ENCODE peak calls at places on chromosome 21, in seven cellular contexts. T is endothelial cell of umbilical vein, F is fibroblast of lung, A is HepG2, X is neural progenitor cell, E is K562, P is astrocyte. G is an unnamed sample.

GRCh38 chr21:26421724-26422123 is 151.4 kb downstream of the CYYR1 start:
- DNase-seq in T (no peak), F (no peak), A (no peak), X (no peak), E (no peak), P (no peak), G (no peak)

GRCh38 chr21:15400905-15401304 is 328.9 kb upstream of the USP25 start:
- DNase-seq in T (peak; percentile 2), F (no peak), A (peak; percentile 53), X (no peak), E (no peak), P (no peak), G (no peak)

GRCh38 chr21:42939581-42940413 is 14.4 kb upstream of the ERVH48-1 start:
- DNase-seq in T (peak; percentile 79), F (peak; percentile 99), A (peak; percentile 27), X (no peak), E (no peak), P (peak; percentile 94), G (no peak)

GRCh38 chr21:46155514-46156377 is at the start of gene FTCD:
- DNase-seq in T (no peak), F (no peak), A (peak; percentile 72), X (no peak), E (no peak), P (no peak), G (no peak)

GRCh38 chr21:27477321-27477720 is 510.4 kb upstream of the ADAMTS5 start:
- DNase-seq in T (no peak), F (peak; percentile 50), A (no peak), X (no peak), E (no peak), P (no peak), G (no peak)

GRCh38 chr21:31894441-31894840 is 21.6 kb downstream of the HUNK start:
- DNase-seq in T (no peak), F (no peak), A (no peak), X (no peak), E (no peak), P (no peak), G (no peak)

GRCh38 chr21:32572574-32573420 is 12.5 kb downstream of the TCP10L start:
- DNase-seq in T (no peak), F (no peak), A (peak; percentile 71), X (no peak), E (peak; percentile 42), P (no peak), G (no peak)

GRCh38 chr21:36104306-36105300 is 30.3 kb upstream of the CBR3 start:
- DNase-seq in T (peak; percentile 36), F (peak; percentile 53), A (no peak), X (peak; percentile 80), E (peak; percentile 40), P (peak; percentile 30), G (peak; percentile 11)

GRCh38 chr21:28142692-28143091 is 850.0 kb downstream of the LTN1 start:
- DNase-seq in T (peak; percentile 40), F (peak; percentile 85), A (no peak), X (no peak), E (no peak), P (peak; percentile 60), G (no peak)

GRCh38 chr21:32587112-32587511 is 1.8 kb upstream of the TCP10L start:
- DNase-seq in T (no peak), F (no peak), A (no peak), X (no peak), E (peak; percentile 56), P (no peak), G (no peak)

DNA sequence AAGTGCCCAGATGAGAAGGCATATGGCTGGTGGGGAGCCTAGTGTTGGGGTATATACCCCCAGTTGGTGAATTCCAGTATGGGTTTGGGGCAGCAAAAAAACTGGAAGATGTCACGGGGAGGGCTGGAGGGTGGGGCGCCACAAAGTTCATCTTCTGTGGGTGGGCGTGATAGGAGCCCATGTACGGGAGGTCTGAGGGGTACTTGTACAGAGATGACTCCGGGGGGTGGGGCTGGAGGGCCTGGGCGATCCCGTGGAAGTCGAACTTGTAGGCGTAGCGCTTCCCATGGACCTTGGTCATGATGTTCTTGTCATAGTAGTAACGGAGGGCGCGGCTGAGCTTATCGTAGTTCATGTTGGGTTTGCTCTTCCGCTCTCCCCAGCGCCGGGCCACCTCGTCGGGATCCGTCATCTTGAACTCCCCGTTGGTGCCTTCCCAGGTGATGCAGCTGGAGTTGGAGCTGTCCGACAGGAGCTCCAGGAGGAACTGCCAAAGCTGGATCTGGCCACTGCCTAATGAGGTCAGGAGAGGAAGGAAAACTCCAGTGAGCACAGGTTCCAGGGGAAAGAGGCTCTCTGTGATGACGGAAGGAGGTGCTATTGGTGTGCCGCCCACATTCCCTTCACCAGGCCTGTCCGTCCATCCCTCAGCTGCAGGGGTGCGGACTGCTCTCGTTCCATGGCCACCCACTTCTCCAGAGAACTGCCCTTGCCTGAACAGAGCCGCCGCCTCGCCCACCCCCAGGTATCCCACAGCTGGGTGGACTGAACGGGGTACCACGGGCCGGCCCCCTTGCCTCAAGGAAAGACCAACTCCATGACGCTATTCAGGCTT is 114.6 kb downstream of the ERG start:
- DNase-seq in T (no peak), F (no peak), A (no peak), X (no peak), E (no peak), P (no peak), G (no peak)
- H3K4me1 ChIP-seq in T (peaks cover 37% of the 10 kb centered on the region), F (no peaks in the 10 kb centered on the region), A (no peaks in the 10 kb centered on the region), X (peaks cover 7% of the 10 kb centered on the region), E (no peaks in the 10 kb centered on the region), P (peaks cover 6% of the 10 kb centered on the region), G (peaks cover 11% of the 10 kb centered on the region)

GRCh38 chr21:20877976-20878375 is 120.2 kb upstream of the NCAM2 start:
- DNase-seq in T (no peak), F (no peak), A (no peak), X (no peak), E (no peak), P (no peak), G (no peak)

GRCh38 chr21:20874202-20874601 is 124.0 kb upstream of the NCAM2 start:
- DNase-seq in T (no peak), F (no peak), A (no peak), X (no peak), E (no peak), P (no peak), G (no peak)

DNA sequence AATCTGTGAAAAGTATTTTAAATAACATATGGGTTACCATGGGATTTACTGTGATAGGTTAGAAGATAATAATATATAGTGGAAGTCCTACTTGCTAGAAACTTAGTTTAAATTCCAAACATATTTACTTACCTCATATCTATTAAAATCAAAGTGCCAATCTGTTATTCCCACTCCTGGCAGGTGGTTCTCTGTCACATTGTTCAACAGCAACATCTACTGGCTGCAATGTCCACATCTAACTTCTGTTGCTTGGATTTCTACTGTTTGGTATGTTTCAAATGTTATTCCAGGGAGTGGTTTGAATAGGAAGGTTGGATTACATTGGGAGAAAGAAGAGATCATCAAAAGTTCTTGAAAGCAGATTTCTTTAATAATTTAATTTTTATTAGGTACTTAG is 122.5 kb upstream of the NCAM2 start:
- DNase-seq in T (no peak), F (no peak), A (no peak), X (peak; percentile 13), E (no peak), P (no peak), G (no peak)
- TF ChIP-seq CTCF in T (no peak), F (no peak), A (no peak), X (peak; percentile 51), E (no peak), P (no peak), G (no peak)

GRCh38 chr21:44920694-44921604 is at the start of gene ITGB2:
- DNase-seq in T (no peak), F (no peak), A (no peak), X (no peak), E (no peak), P (no peak), G (peak; percentile 86)
- TF ChIP-seq EZH2 in T (no peak), F (no peak), A (no peak), X (no peak), E (no peak), P (no peak), G (no peak)

GRCh38 chr21:34596561-34597271 is 18.2 kb downstream of the RCAN1 start:
- DNase-seq in T (no peak), F (no peak), A (no peak), X (no peak), E (no peak), P (no peak), G (no peak)
- H3K4me1 ChIP-seq in T (no peaks in the 10 kb centered on the region), F (peaks cover 7% of the 10 kb centered on the region), A (peaks cover 38% of the 10 kb centered on the region), X (peaks cover 14% of the 10 kb centered on the region), E (peaks cover 12% of the 10 kb centered on the region), P (peaks cover 4% of the 10 kb centered on the region), G (no peaks in the 10 kb centered on the region)

GRCh38 chr21:45140346-45140940 is 66.1 kb downstream of the ADARB1 start:
- DNase-seq in T (peak; percentile 88), F (peak; percentile 95), A (peak; percentile 86), X (peak; percentile 94), E (peak; percentile 83), P (peak; percentile 91), G (peak; percentile 68)
- TF ChIP-seq CTCF in T (peak; percentile 90), F (peak; percentile 92), A (peak; percentile 94), X (peak; percentile 90), E (peak; percentile 98), P (peak; percentile 90), G (peak; percentile 77)

GRCh38 chr21:34889537-34890257 is 159.4 kb downstream of the RUNX1 start:
- DNase-seq in T (peak; percentile 56), F (peak; percentile 80), A (peak; percentile 50), X (peak; percentile 90), E (peak; percentile 87), P (peak; percentile 62), G (peak; percentile 80)

GRCh38 chr21:34890258-34890723 is 158.8 kb downstream of the RUNX1 start:
- DNase-seq in T (no peak), F (no peak), A (peak; percentile 47), X (no peak), E (no peak), P (no peak), G (no peak)

GRCh38 chr21:34892196-34892595 is 156.9 kb downstream of the RUNX1 start:
- DNase-seq in T (peak; percentile 14), F (peak; percentile 54), A (no peak), X (no peak), E (no peak), P (peak; percentile 60), G (no peak)

GRCh38 chr21:34891610-34891943 is 157.5 kb downstream of the RUNX1 start:
- DNase-seq in T (no peak), F (no peak), A (no peak), X (no peak), E (no peak), P (no peak), G (no peak)

DNA sequence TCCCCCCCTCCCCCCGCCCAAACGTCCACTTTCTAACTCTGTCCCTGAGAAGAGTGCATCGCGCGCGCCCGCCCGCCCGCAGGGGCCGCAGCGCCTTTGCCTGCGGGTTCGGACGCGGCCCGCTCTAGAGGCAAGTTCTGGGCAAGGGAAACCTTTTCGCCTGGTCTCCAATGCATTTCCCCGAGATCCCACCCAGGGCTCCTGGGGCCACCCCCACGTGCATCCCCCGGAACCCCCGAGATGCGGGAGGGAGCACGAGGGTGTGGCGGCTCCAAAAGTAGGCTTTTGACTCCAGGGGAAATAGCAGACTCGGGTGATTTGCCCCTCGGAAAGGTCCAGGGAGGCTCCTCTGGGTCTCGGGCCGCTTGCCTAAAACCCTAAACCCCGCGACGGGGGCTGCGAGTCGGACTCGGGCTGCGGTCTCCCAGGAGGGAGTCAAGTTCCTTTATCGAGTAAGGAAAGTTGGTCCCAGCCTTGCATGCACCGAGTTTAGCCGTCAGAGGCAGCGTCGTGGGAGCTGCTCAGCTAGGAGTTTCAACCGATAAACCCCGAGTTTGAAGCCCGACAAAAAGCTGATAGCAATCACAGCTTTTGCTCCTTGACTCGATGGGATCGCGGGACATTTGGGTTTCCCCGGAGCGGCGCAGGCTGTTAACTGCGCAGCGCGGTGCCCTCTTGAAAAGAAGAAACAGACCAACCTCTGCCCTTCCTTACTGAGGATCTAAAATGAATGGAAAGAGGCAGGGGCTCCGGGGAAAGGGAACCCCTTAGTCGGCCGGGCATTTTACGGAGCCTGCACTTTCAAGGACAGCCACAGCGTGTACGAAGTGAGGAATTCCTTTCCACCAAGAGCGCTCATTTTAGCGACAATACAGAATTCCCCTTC is 158.1 kb downstream of the RUNX1 start:
- DNase-seq in T (peak; percentile 46), F (peak; percentile 61), A (no peak), X (peak; percentile 72), E (no peak), P (peak; percentile 52), G (no peak)
- TF ChIP-seq EZH2 in T (peak; percentile 93), F (no peak), A (no peak), X (peak; percentile 96), E (no peak), P (no peak), G (no peak)